ENCODE peak calls at places on chromosomes 2 and 18, in five cellular contexts. C is IMR-90, I is aorta, T is A549, H is fibroblast of lung. U is an unnamed sample. For H3K4me1, the result is how much of the 10 kb centered on the place peaks cover.

GRCh38 chr2:220556658-220557057 is 929.2 kb downstream of the SLC4A3 start:
- DNase-seq in H (peak), T (no peak), C (peak), I (no peak), U (no peak)

GRCh38 chr2:100416939-100417744 is at the start of gene CHST10:
- DNase-seq in T (peak), I (peak), H (peak), C (peak), U (peak)

GRCh38 chr2:15869871-15870270 is 70.5 kb upstream of the MYCN start:
- DNase-seq in I (no peak), T (no peak), H (no peak), C (no peak), U (no peak)

GRCh38 chr18:25282922-25283703 is 68.9 kb downstream of the ZNF521 start:
- DNase-seq in H (no peak), I (no peak), T (no peak), C (no peak), U (no peak)

GRCh38 chr2:46163804-46164569 is 133.2 kb upstream of the EPAS1 start:
- DNase-seq in H (no peak), C (peak), T (peak), I (no peak), U (no peak)

GRCh38 chr2:132550945-132551344 is 119.1 kb downstream of the LYPD1 start:
- DNase-seq in C (no peak), I (no peak), H (no peak), T (no peak), U (no peak)

GRCh38 chr2:51722311-51722710 is 690.4 kb upstream of the NRXN1 start:
- DNase-seq in T (no peak), H (peak), I (no peak), C (peak), U (no peak)

GRCh38 chr18:30855762-30856161 is 186.8 kb downstream of the DSC3 start:
- DNase-seq in C (no peak), T (no peak), I (no peak), H (no peak), U (no peak)

GRCh38 chr2:218286570-218287459 is 5.5 kb downstream of the TMBIM1 start:
- DNase-seq in H (peak), I (peak), C (peak), T (peak), U (peak)

GRCh38 chr2:3738454-3738853 is 35.1 kb downstream of the DCDC2C start:
- DNase-seq in T (peak), C (peak), H (peak), I (no peak), U (no peak)

GRCh38 chr18:50523165-50523564 is 36.7 kb upstream of the MAPK4 start:
- DNase-seq in C (no peak), H (no peak), I (no peak), T (no peak), U (no peak)

GRCh38 chr2:101151141-101151858 is at the start of gene TBC1D8:
- DNase-seq in C (peak), T (peak), H (peak), I (peak), U (peak)

GRCh38 chr2:176140520-176141317 is 10.6 kb upstream of the HOXD4 start:
- DNase-seq in C (peak), H (peak), T (peak), I (peak), U (peak)

GRCh38 chr2:127498386-127498785 is 27.9 kb downstream of the IWS1 start:
- DNase-seq in I (no peak), T (no peak), H (peak), C (peak), U (no peak)

GRCh38 chr18:42893991-42894390 is 221.5 kb downstream of the RIT2 start:
- DNase-seq in I (no peak), C (no peak), T (no peak), H (no peak), U (no peak)

GRCh38 chr2:179106342-179107178 is 56.6 kb upstream of the CCDC141 start:
- DNase-seq in I (no peak), C (peak), T (peak), H (peak), U (no peak)

GRCh38 chr18:33495278-33495677 is 54.8 kb upstream of the CCDC178 start:
- DNase-seq in I (no peak), C (peak), T (no peak), H (peak), U (no peak)

GRCh38 chr2:120750488-120751210 is 15.0 kb downstream of the GLI2 start:
- DNase-seq in C (peak), H (no peak), I (no peak), T (no peak), U (no peak)

GRCh38 chr2:167134381-167135072 is 246.2 kb downstream of the XIRP2 start:
- DNase-seq in I (no peak), H (peak), T (peak), C (peak), U (no peak)

GRCh38 chr2:9666306-9666705 is 35.5 kb upstream of the YWHAQ start:
- DNase-seq in C (peak), T (no peak), H (peak), I (no peak), U (no peak)

GRCh38 chr2:191041418-191042161 is 27.6 kb upstream of the STAT1 start:
- DNase-seq in C (no peak), H (peak), I (no peak), T (peak), U (no peak)

GRCh38 chr18:13614701-13615288 is 111.6 kb downstream of the FAM210A start:
- DNase-seq in H (no peak), C (no peak), I (peak), T (no peak), U (no peak)

GRCh38 chr2:25672500-25673169 is 742 bp downstream of the DTNB start:
- DNase-seq in T (peak), C (peak), H (peak), I (peak), U (peak)

GRCh38 chr2:44450082-44450481 is 88.3 kb downstream of the CAMKMT start:
- DNase-seq in H (no peak), C (no peak), T (no peak), I (no peak), U (no peak)

DNA sequence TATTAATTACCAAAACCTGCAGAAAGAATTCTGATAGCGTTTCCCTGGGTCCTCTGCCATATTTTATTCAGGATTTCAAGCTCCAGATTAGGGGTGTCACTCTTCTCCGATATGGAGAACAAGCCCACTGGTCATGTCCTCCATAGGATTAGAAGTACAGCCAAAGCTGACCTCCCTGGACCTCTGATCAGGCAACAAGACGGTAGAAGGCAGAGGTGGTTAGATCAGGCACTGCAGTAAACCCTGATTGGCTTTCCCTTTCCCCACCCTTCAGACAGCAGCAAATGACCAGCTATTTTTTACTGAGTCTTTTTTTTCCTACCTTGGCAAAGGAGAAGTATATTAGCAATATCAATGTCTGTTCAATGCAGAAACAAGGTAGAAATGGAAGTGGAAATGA is 37.7 kb downstream of the SPC25 start:
- DNase-seq in I (no peak), C (no peak), H (no peak), T (no peak), U (no peak)
- H3K27ac ChIP-seq in I (no peak), C (no peak), H (no peak), T (no peak), U (no peak)

DNA sequence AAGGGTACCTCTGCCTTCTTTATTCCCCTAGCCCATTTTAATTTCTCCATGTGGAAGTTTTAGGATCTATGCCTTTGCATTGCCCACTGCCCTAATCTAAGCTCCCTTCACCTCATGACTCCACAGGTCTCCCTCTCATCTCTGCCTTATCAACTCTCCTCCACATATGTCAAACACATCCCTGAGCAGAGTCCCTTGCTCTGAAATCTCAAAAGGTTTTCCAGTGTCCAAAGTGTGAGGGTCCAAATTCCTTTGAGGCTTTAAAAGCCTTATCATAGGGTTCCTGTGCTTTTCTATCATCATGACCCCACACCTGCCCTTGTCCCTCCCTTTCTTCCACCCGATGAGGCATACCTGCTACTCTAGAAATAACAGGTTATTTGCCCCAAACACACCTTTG is 38.6 kb downstream of the SLC4A1AP start:
- DNase-seq in I (no peak), H (no peak), C (no peak), T (no peak), U (no peak)
- H3K4me1 ChIP-seq in I (under half), H (under half), C (under half), T (half or more), U (under half)

GRCh38 chr18:22056962-22057361 is 112.4 kb upstream of the GATA6 start:
- DNase-seq in H (no peak), C (no peak), T (no peak), I (no peak), U (no peak)

GRCh38 chr18:22055466-22055865 is 113.9 kb upstream of the GATA6 start:
- DNase-seq in H (no peak), C (no peak), I (no peak), T (no peak), U (no peak)

GRCh38 chr18:22048932-22049615 is 120.3 kb upstream of the GATA6 start:
- DNase-seq in I (no peak), H (no peak), C (no peak), T (no peak), U (no peak)

GRCh38 chr18:22048221-22048620 is 121.2 kb upstream of the GATA6 start:
- DNase-seq in T (no peak), I (no peak), C (no peak), H (no peak), U (no peak)

DNA sequence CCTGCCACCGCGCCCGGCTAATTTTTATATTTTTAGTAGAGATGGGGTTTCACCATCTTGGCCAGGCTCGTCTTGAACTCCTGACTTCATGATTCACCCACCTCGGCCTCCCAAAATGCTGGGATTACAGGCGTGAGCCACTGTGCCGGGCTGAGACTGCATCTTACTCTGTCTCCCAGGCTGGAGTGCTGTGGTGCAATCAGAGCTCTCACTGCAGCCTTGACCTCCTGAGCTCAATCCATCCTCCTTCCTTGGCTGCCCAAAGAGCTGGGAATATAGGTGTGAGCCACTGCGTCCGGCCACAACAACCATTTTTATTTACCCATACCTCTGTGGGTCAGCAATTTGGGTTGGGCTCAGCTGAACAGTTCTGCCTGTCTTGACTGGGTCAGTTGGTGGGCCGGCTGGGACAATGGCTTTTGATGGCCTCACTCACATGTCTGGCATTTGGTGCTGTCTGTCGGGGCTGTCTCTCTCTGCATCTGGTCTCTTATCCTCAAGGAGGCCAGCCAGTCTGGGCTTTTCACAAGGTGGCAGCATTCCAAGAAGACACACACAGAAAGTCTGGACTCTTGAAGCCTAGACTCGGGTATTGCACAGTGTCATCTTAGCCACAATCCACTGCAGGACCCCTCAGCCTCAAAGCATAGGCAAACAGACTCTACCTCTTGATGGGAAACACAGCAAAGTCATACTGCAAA is 116.8 kb upstream of the GATA6 start:
- DNase-seq in T (no peak), I (no peak), H (no peak), C (no peak), U (no peak)
- H3K27ac ChIP-seq in T (no peak), I (no peak), H (no peak), C (no peak), U (no peak)

DNA sequence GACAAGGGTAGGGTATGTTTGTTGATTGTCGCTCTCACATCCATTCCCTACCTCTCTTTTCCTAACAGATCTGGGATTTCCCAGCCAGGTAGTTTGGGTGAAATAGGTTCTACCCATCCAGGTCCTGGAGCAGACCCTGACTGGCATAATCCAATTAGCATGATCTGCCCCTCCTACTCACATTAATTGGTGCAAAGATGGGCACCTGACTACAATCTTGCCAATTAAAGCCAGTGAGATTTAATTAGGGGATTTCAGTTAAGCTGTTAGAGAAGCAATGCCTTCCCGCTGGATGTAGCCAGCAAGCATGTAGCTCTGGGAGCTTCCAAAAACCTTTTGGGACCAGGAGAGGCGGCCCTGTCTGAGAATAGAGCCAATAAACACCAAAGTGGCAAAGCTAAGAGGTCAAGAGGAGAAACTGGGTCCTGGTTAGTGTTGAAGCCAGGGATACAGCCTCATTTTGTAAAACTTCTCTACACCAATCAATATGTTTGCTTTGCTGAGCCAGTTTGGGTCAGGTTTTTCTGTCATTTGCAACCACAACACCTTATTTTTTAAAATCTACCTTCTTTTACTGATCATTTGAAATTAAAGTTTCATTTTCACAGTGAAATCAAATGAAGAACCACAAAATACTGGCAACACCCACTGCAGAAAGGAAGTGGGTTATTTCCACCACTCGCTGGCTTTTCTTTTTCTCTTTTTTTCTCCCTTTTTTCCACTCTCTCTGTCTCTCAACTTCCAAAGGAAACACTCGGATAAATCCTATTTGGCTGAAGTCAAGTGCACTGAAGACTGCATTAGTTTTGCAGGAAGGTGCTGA is 3.2 kb upstream of the TTC39C start:
- DNase-seq in C (no peak), I (no peak), H (no peak), T (no peak), U (no peak)
- H3K4me1 ChIP-seq in C (under half), I (under half), H (under half), T (under half), U (under half)

DNA sequence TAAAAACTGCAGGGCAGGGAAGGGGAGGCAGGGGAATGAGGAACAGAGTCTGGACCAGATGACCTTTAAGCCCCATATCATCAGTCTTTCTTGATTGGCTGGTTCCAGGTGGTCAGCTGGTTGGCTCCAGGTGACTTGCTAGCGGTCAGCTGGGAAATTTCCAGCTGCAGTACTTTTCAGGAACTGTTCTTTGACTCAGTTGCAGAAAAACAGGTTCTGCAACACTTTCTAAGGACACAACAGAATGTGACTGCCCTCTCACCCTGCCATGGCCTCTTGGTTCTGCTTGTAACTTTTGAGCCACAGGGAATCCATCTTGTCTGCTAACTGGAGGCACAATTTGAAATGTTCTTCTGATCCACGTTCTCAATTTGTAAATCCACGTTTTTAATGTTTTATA is 278.3 kb upstream of the LRATD1 start:
- DNase-seq in C (no peak), I (no peak), T (no peak), H (no peak), U (no peak)
- H3K27ac ChIP-seq in C (no peak), I (no peak), T (no peak), H (no peak), U (no peak)

DNA sequence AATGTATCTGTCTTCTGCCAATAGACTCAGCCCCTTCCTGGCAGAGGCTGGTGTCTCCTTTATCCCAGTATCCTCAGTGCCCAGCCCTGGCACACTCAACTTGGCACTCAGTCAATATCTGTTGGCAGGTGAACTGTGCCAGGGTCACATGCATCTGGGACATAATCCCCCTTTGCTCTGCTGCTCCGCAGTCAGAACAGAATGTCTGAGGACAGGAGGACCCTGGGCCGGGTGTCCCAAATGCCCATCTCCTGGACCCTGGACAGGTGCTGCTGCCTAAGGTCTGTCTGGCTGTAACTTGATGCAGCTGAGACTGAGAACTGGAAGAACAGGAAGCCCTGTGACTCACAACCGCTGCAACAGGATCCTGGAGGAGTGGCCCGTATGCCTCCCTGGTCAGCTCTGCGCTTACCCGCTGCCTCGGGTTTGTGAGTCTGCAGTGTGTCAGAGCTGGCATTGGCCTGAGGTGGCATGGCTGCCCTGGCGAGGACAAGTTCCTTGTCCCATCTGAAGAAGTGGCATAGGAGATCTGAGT is 11.4 kb downstream of the HK2 start:
- DNase-seq in I (peak), T (peak), C (peak), H (peak), U (peak)
- H3K4me1 ChIP-seq in I (under half), T (under half), C (half or more), H (under half), U (half or more)

DNA sequence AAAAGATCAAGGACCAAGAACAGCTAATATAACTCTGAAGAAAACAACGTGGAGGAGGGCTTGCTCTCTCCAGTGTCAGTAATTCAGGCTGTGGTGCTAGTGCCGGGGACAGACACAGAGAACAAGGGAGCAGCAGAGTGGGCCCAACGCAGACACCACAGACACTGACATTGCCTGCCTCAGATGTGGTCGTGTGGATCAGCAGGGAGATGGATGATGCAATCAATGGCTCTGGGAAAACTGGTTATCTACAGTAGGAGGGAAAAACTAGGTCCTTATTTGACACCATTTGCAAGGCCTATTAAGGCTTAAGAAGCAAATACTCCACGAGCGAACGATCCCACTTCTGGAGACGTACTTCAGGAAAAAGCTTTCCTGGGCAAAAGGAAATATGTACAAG is 36.1 kb downstream of the HDLBP start:
- DNase-seq in I (no peak), C (peak), H (peak), T (no peak), U (no peak)
- H3K27ac ChIP-seq in I (no peak), C (peak), H (no peak), T (peak), U (no peak)

GRCh38 chr2:214611015-214611414 is 198.5 kb downstream of the BARD1 start:
- DNase-seq in C (no peak), I (no peak), H (no peak), T (no peak), U (no peak)
- H3K4me1 ChIP-seq in C (under half), I (under half), H (under half), T (under half), U (under half)